ENCODE peak calls at places on chromosomes 1 and 21, in six cellular contexts. Z, X, E, N, V and P are unnamed samples.

GRCh38 chr21:44800103-44800502 is 1.5 kb downstream of the UBE2G2 start:
- DNase-seq in Z (peak), X (peak), E (no peak), N (no peak), V (no peak), P (peak)

GRCh38 chr1:77866296-77866695 is 22.1 kb upstream of the NEXN start:
- DNase-seq in Z (peak), X (no peak), E (no peak), N (no peak), V (no peak), P (no peak)

GRCh38 chr1:174874337-174875053 is 125.3 kb upstream of the CACYBP start:
- DNase-seq in Z (peak), X (peak), E (no peak), N (no peak), V (no peak), P (no peak)

GRCh38 chr1:20138346-20138745 is 777 bp upstream of the PLA2G2F start:
- DNase-seq in Z (no peak), X (no peak), E (no peak), N (no peak), V (no peak), P (no peak)

GRCh38 chr21:25986928-25987327 is 183.6 kb downstream of the APP start:
- DNase-seq in Z (no peak), X (no peak), E (no peak), N (no peak), V (no peak), P (no peak)

GRCh38 chr1:180360333-180361075 is 130.4 kb downstream of the LHX4 start:
- DNase-seq in Z (no peak), X (no peak), E (no peak), N (no peak), V (no peak), P (no peak)

GRCh38 chr1:22207605-22208264 is 64.8 kb upstream of the WNT4 start:
- DNase-seq in Z (peak), X (no peak), E (no peak), N (peak), V (no peak), P (no peak)

GRCh38 chr1:233730809-233731208 is 116.9 kb downstream of the KCNK1 start:
- DNase-seq in Z (peak), X (no peak), E (peak), N (no peak), V (no peak), P (no peak)

GRCh38 chr21:27320868-27321267 is 354.0 kb upstream of the ADAMTS5 start:
- DNase-seq in Z (no peak), X (no peak), E (no peak), N (no peak), V (no peak), P (no peak)

GRCh38 chr1:160206421-160207117 is 1.4 kb downstream of the PEA15 start:
- DNase-seq in Z (peak), X (peak), E (no peak), N (peak), V (no peak), P (peak)

GRCh38 chr21:38181101-38181500 is 75.7 kb upstream of the KCNJ15 start:
- DNase-seq in Z (no peak), X (no peak), E (no peak), N (no peak), V (no peak), P (no peak)

GRCh38 chr1:54407201-54407956 is 1.2 kb upstream of the SSBP3 start:
- DNase-seq in Z (peak), X (peak), E (peak), N (peak), V (peak), P (peak)

GRCh38 chr1:84278905-84279304 is 22.6 kb upstream of the SAMD13 start:
- DNase-seq in Z (no peak), X (no peak), E (no peak), N (no peak), V (no peak), P (no peak)

GRCh38 chr1:44587796-44588460 is 86.4 kb downstream of the TMEM53 start:
- DNase-seq in Z (no peak), X (no peak), E (no peak), N (no peak), V (no peak), P (no peak)

GRCh38 chr1:203272633-203273205 is 32.6 kb upstream of the BTG2 start:
- DNase-seq in Z (no peak), X (no peak), E (no peak), N (no peak), V (no peak), P (no peak)

GRCh38 chr1:155137550-155137949 is 1.9 kb downstream of the SLC50A1 start:
- DNase-seq in Z (no peak), X (no peak), E (no peak), N (peak), V (no peak), P (no peak)

GRCh38 chr1:38037481-38037939 is 9.1 kb downstream of the POU3F1 start:
- DNase-seq in Z (no peak), X (no peak), E (no peak), N (no peak), V (no peak), P (no peak)

GRCh38 chr21:46001821-46002681 is 20.5 kb downstream of the COL6A1 start:
- DNase-seq in Z (no peak), X (no peak), E (no peak), N (no peak), V (no peak), P (no peak)

GRCh38 chr21:36663033-36663855 is 35.7 kb upstream of the SIM2 start:
- DNase-seq in Z (no peak), X (no peak), E (no peak), N (no peak), V (no peak), P (no peak)

GRCh38 chr1:7538849-7539771 is 232.0 kb upstream of the VAMP3 start:
- DNase-seq in Z (no peak), X (peak), E (no peak), N (no peak), V (no peak), P (no peak)

GRCh38 chr1:47621977-47622376 is 184.1 kb downstream of the FOXD2 start:
- DNase-seq in Z (no peak), X (no peak), E (no peak), N (no peak), V (no peak), P (no peak)

GRCh38 chr21:31132574-31133242 is 94.4 kb upstream of the KRTAP19-8 start:
- DNase-seq in Z (no peak), X (peak), E (no peak), N (no peak), V (no peak), P (no peak)

GRCh38 chr1:25711555-25712298 is 88.3 kb upstream of the SELENON start:
- DNase-seq in Z (no peak), X (peak), E (no peak), N (no peak), V (no peak), P (no peak)

GRCh38 chr1:194076646-194077045 is 890.2 kb upstream of the B3GALT2 start:
- DNase-seq in Z (no peak), X (peak), E (no peak), N (no peak), V (no peak), P (peak)

GRCh38 chr1:106526650-106527049 is 529.8 kb upstream of the PRMT6 start:
- DNase-seq in Z (no peak), X (no peak), E (no peak), N (no peak), V (no peak), P (no peak)

GRCh38 chr1:14602131-14602530 is 3.6 kb downstream of the KAZN start:
- DNase-seq in Z (peak), X (no peak), E (peak), N (peak), V (no peak), P (no peak)

GRCh38 chr21:34579411-34579810 is 35.5 kb downstream of the RCAN1 start:
- DNase-seq in Z (no peak), X (peak), E (no peak), N (no peak), V (no peak), P (no peak)